ENCODE peak calls at places on chromosome 18, in six cellular contexts. One of them, this sample, is unnamed.

GRCh38 chr18:10032331-10032979 is 118.6 kb downstream of the VAPA start:
- DNase-seq in activated naive CD8-positive, alpha-beta T cell treated with anti-CD3 and anti-CD28 coated beads, Interleukin-2, amount 50 U/mL, for 24 hours: peak
- DNase-seq in lower lobe of right lung: no peak
- DNase-seq in left lobe of liver: no peak
- DNase-seq in GM19239: no peak
- DNase-seq in mucosa of gallbladder: no peak
- DNase-seq in this sample: no peak

GRCh38 chr18:34611904-34612303 is 98.2 kb upstream of the DTNA start:
- DNase-seq in activated naive CD8-positive, alpha-beta T cell treated with anti-CD3 and anti-CD28 coated beads, Interleukin-2, amount 50 U/mL, for 24 hours: no peak
- DNase-seq in lower lobe of right lung: no peak
- DNase-seq in left lobe of liver: no peak
- DNase-seq in GM19239: no peak
- DNase-seq in mucosa of gallbladder: no peak
- DNase-seq in this sample: no peak

GRCh38 chr18:23540867-23541266 is 37.6 kb downstream of the RMC1 start:
- DNase-seq in activated naive CD8-positive, alpha-beta T cell treated with anti-CD3 and anti-CD28 coated beads, Interleukin-2, amount 50 U/mL, for 24 hours: no peak
- DNase-seq in lower lobe of right lung: no peak
- DNase-seq in left lobe of liver: no peak
- DNase-seq in GM19239: peak
- DNase-seq in mucosa of gallbladder: peak
- DNase-seq in this sample: no peak

GRCh38 chr18:5180254-5180653 is 16.8 kb downstream of the AKAIN1 start:
- DNase-seq in activated naive CD8-positive, alpha-beta T cell treated with anti-CD3 and anti-CD28 coated beads, Interleukin-2, amount 50 U/mL, for 24 hours: no peak
- DNase-seq in lower lobe of right lung: no peak
- DNase-seq in left lobe of liver: no peak
- DNase-seq in GM19239: no peak
- DNase-seq in mucosa of gallbladder: no peak
- DNase-seq in this sample: no peak

GRCh38 chr18:13316066-13316465 is 97.5 kb downstream of the LDLRAD4 start:
- DNase-seq in activated naive CD8-positive, alpha-beta T cell treated with anti-CD3 and anti-CD28 coated beads, Interleukin-2, amount 50 U/mL, for 24 hours: no peak
- DNase-seq in lower lobe of right lung: no peak
- DNase-seq in left lobe of liver: no peak
- DNase-seq in GM19239: no peak
- DNase-seq in mucosa of gallbladder: no peak
- DNase-seq in this sample: no peak

GRCh38 chr18:22109535-22109934 is 59.9 kb upstream of the GATA6 start:
- DNase-seq in activated naive CD8-positive, alpha-beta T cell treated with anti-CD3 and anti-CD28 coated beads, Interleukin-2, amount 50 U/mL, for 24 hours: no peak
- DNase-seq in lower lobe of right lung: no peak
- DNase-seq in left lobe of liver: no peak
- DNase-seq in GM19239: no peak
- DNase-seq in mucosa of gallbladder: no peak
- DNase-seq in this sample: no peak

GRCh38 chr18:57435851-57436192 is 648 bp downstream of the ONECUT2 start:
- DNase-seq in activated naive CD8-positive, alpha-beta T cell treated with anti-CD3 and anti-CD28 coated beads, Interleukin-2, amount 50 U/mL, for 24 hours: no peak
- DNase-seq in lower lobe of right lung: no peak
- DNase-seq in left lobe of liver: no peak
- DNase-seq in GM19239: no peak
- DNase-seq in mucosa of gallbladder: no peak
- DNase-seq in this sample: no peak

GRCh38 chr18:23317975-23318675 is 135.0 kb upstream of the RIOK3 start:
- DNase-seq in activated naive CD8-positive, alpha-beta T cell treated with anti-CD3 and anti-CD28 coated beads, Interleukin-2, amount 50 U/mL, for 24 hours: no peak
- DNase-seq in lower lobe of right lung: no peak
- DNase-seq in left lobe of liver: no peak
- DNase-seq in GM19239: no peak
- DNase-seq in mucosa of gallbladder: no peak
- DNase-seq in this sample: peak

GRCh38 chr18:65975536-65975935 is 224.7 kb downstream of the CDH7 start:
- DNase-seq in activated naive CD8-positive, alpha-beta T cell treated with anti-CD3 and anti-CD28 coated beads, Interleukin-2, amount 50 U/mL, for 24 hours: no peak
- DNase-seq in lower lobe of right lung: no peak
- DNase-seq in left lobe of liver: no peak
- DNase-seq in GM19239: no peak
- DNase-seq in mucosa of gallbladder: no peak
- DNase-seq in this sample: no peak

This sample was measured in GM04503.